ENCODE peak calls at places on chromosome 3, in five cellular contexts. S is naive thymus-derived CD4-positive, alpha-beta T cell; P is activated CD8-positive, alpha-beta memory T cell treated with anti-CD3 and anti-CD28 coated beads for 24 hours; E is endodermal cell; Y is cardiac muscle cell. X is an unnamed sample.

GRCh38 chr3:117853923-117854322 is 1144.3 kb downstream of the TUSC7 start:
- DNase-seq in S (no peak), P (no peak), E (no peak), Y (peak; percentile 4), X (peak; percentile 87)

GRCh38 chr3:148044141-148044540 is 635.0 kb downstream of the ZIC1 start:
- DNase-seq in S (no peak), P (no peak), E (no peak), Y (no peak), X (no peak)

GRCh38 chr3:158911586-158911985 is 109.7 kb downstream of the MFSD1 start:
- DNase-seq in S (no peak), P (no peak), E (no peak), Y (no peak), X (no peak)

GRCh38 chr3:11379238-11379823 is 107.1 kb downstream of the ATG7 start:
- DNase-seq in S (peak; percentile 45), P (no peak), E (peak; percentile 48), Y (peak; percentile 76), X (peak; percentile 25)

GRCh38 chr3:160374472-160374871 is 24.6 kb downstream of the IFT80 start:
- DNase-seq in S (no peak), P (no peak), E (no peak), Y (no peak), X (no peak)

GRCh38 chr3:49255112-49255511 is 21.9 kb downstream of the C3orf62 start:
- DNase-seq in S (no peak), P (no peak), E (no peak), Y (peak; percentile 15), X (no peak)

GRCh38 chr3:6827453-6827852 is 33.5 kb upstream of the GRM7 start:
- DNase-seq in S (no peak), P (no peak), E (no peak), Y (no peak), X (no peak)

GRCh38 chr3:160454995-160455394 is 5.4 kb upstream of the TRIM59 start:
- DNase-seq in S (no peak), P (no peak), E (no peak), Y (no peak), X (no peak)

GRCh38 chr3:23659274-23659673 is 146.5 kb upstream of the UBE2E1 start:
- DNase-seq in S (no peak), P (no peak), E (no peak), Y (no peak), X (no peak)

GRCh38 chr3:40771112-40771511 is 246.4 kb downstream of the ZNF621 start:
- DNase-seq in S (no peak), P (no peak), E (no peak), Y (no peak), X (no peak)

GRCh38 chr3:130956721-130957120 is 62.8 kb downstream of the ATP2C1 start:
- DNase-seq in S (no peak), P (no peak), E (no peak), Y (no peak), X (no peak)

GRCh38 chr3:28667646-28668376 is 319.2 kb upstream of the AZI2 start:
- DNase-seq in S (peak; percentile 9), P (peak; percentile 64), E (peak; percentile 94), Y (peak; percentile 80), X (peak; percentile 65)

GRCh38 chr3:147793841-147794240 is 384.7 kb downstream of the ZIC1 start:
- DNase-seq in S (no peak), P (no peak), E (no peak), Y (no peak), X (no peak)

GRCh38 chr3:147394168-147394941 is 12.0 kb downstream of the ZIC4 start:
- DNase-seq in S (no peak), P (peak; percentile 24), E (peak; percentile 67), Y (no peak), X (no peak)

X was measured in A549.